ENCODE peak calls at places on chromosomes 6 and 20, in seven cellular contexts. V is cardiac muscle cell; W is NCI-H446 treated with DMSO at 0.1 percent for 48 hours; M is lower lobe of right lung; I is NAMALWA; D is central memory CD8-positive, alpha-beta T cell; J is iris pigment epithelial cell. K is an unnamed sample.

GRCh38 chr20:59776626-59777320 is 156.7 kb downstream of the SYCP2 start:
- DNase-seq in V (no peak), W (no peak), M (no peak), I (no peak), D (no peak), J (no peak), K (no peak)

GRCh38 chr6:112254921-112255320 is 554 bp upstream of the LAMA4 start:
- DNase-seq in V (no peak), W (no peak), M (no peak), I (no peak), D (no peak), J (no peak), K (no peak)

GRCh38 chr6:170206931-170207431 is 83.9 kb downstream of the DLL1 start:
- DNase-seq in V (no peak), W (no peak), M (no peak), I (no peak), D (peak), J (no peak), K (no peak)

GRCh38 chr6:95280690-95281273 is 296.6 kb upstream of the MANEA start:
- DNase-seq in V (peak), W (peak), M (no peak), I (peak), D (no peak), J (peak), K (peak)

GRCh38 chr20:19774086-19774933 is 16.3 kb downstream of the RIN2 start:
- DNase-seq in V (no peak), W (no peak), M (no peak), I (no peak), D (no peak), J (no peak), K (no peak)

GRCh38 chr6:127768745-127769144 is 132.1 kb downstream of the THEMIS start:
- DNase-seq in V (no peak), W (no peak), M (no peak), I (no peak), D (no peak), J (no peak), K (no peak)

GRCh38 chr20:10919549-10920140 is 245.8 kb upstream of the JAG1 start:
- DNase-seq in V (no peak), W (no peak), M (no peak), I (no peak), D (no peak), J (peak), K (no peak)

GRCh38 chr20:59412896-59413295 is 112.5 kb downstream of the EDN3 start:
- DNase-seq in V (peak), W (no peak), M (no peak), I (no peak), D (no peak), J (no peak), K (peak)

GRCh38 chr6:56849876-56850275 is 105.0 kb upstream of the BEND6 start:
- DNase-seq in V (no peak), W (no peak), M (no peak), I (no peak), D (no peak), J (peak), K (no peak)

GRCh38 chr20:37773260-37773825 is 79.5 kb downstream of the CTNNBL1 start:
- DNase-seq in V (peak), W (no peak), M (no peak), I (no peak), D (no peak), J (peak), K (no peak)

GRCh38 chr20:35008411-35009342 is 53.0 kb downstream of the MYH7B start:
- DNase-seq in V (no peak), W (no peak), M (no peak), I (no peak), D (no peak), J (no peak), K (no peak)

K was measured in hepatocyte.